ENCODE peak calls at places on chromosomes 2 and 18, in nine cellular contexts. I is SJSA1; L is MV-4-11; H is NCI-H1436; U is lower lobe of right lung; N is sciatic nerve; A is activated naive CD4-positive, alpha-beta T cell treated with anti-CD3 and anti-CD28 coated beads, Interleukin-2, amount 50 U/mL, for 72 hours; Y is DMS153; F is stimulated activated CD4-positive, alpha-beta T cell treated with anti-CD3 and anti-CD28 coated beads, Interleukin-2, amount 100 ng/mL, for 48 hours. S is an unnamed sample.

GRCh38 chr2:97712693-97713295 is 582 bp upstream of the ZAP70 start:
- DNase-seq in I (no peak), L (no peak), H (no peak), U (no peak), N (peak), A (no peak), Y (no peak), F (no peak), S (no peak)

GRCh38 chr2:241659150-241659739 is 21.8 kb downstream of the ATG4B start:
- DNase-seq in I (peak), L (peak), H (peak), U (no peak), N (peak), A (peak), Y (peak), F (peak), S (peak)

GRCh38 chr2:218927876-218928275 is 31.6 kb upstream of the CDK5R2 start:
- DNase-seq in I (no peak), L (no peak), H (no peak), U (no peak), N (no peak), A (no peak), Y (no peak), F (no peak), S (no peak)

GRCh38 chr2:229852565-229852964 is 69.2 kb downstream of the TRIP12 start:
- DNase-seq in I (no peak), L (peak), H (no peak), U (no peak), N (no peak), A (peak), Y (no peak), F (peak), S (no peak)

GRCh38 chr18:13477147-13477683 is 249.1 kb downstream of the FAM210A start:
- DNase-seq in I (no peak), L (no peak), H (no peak), U (no peak), N (peak), A (no peak), Y (no peak), F (no peak), S (no peak)

GRCh38 chr2:66851449-66851872 is 416.5 kb downstream of the MEIS1 start:
- DNase-seq in I (no peak), L (no peak), H (no peak), U (no peak), N (no peak), A (no peak), Y (no peak), F (no peak), S (no peak)

GRCh38 chr2:119809329-119810038 is 49.8 kb downstream of the PTPN4 start:
- DNase-seq in I (no peak), L (no peak), H (no peak), U (no peak), N (no peak), A (no peak), Y (no peak), F (no peak), S (no peak)

GRCh38 chr2:230885467-230886130 is 20.9 kb downstream of the ITM2C start:
- DNase-seq in I (no peak), L (peak), H (no peak), U (no peak), N (no peak), A (no peak), Y (no peak), F (no peak), S (peak)

GRCh38 chr2:111884592-111884964 is 585 bp upstream of the ANAPC1 start:
- DNase-seq in I (no peak), L (no peak), H (no peak), U (no peak), N (no peak), A (no peak), Y (no peak), F (no peak), S (no peak)

GRCh38 chr2:111698089-111698488 is 185.9 kb downstream of the ANAPC1 start:
- DNase-seq in I (no peak), L (no peak), H (no peak), U (no peak), N (no peak), A (no peak), Y (no peak), F (no peak), S (no peak)

GRCh38 chr2:128813352-128814034 is 494.8 kb upstream of the HS6ST1 start:
- DNase-seq in I (no peak), L (no peak), H (no peak), U (no peak), N (no peak), A (no peak), Y (no peak), F (no peak), S (no peak)

GRCh38 chr2:128425731-128426620 is 107.3 kb upstream of the HS6ST1 start:
- DNase-seq in I (peak), L (no peak), H (no peak), U (peak), N (peak), A (no peak), Y (no peak), F (no peak), S (no peak)

GRCh38 chr2:1915746-1916145 is 171.4 kb upstream of the PXDN start:
- DNase-seq in I (peak), L (no peak), H (no peak), U (no peak), N (no peak), A (no peak), Y (no peak), F (no peak), S (no peak)

GRCh38 chr2:221780281-221780688 is 208.2 kb upstream of the EPHA4 start:
- DNase-seq in I (no peak), L (no peak), H (no peak), U (no peak), N (no peak), A (no peak), Y (no peak), F (no peak), S (no peak)

GRCh38 chr2:70861774-70862644 is 26.4 kb upstream of the CD207 start:
- DNase-seq in I (peak), L (peak), H (peak), U (peak), N (peak), A (peak), Y (peak), F (peak), S (peak)

GRCh38 chr2:8682719-8683667 is 1.1 kb downstream of the ID2 start:
- DNase-seq in I (no peak), L (peak), H (no peak), U (peak), N (no peak), A (peak), Y (peak), F (no peak), S (peak)

GRCh38 chr2:200383380-200384110 is 77.1 kb downstream of the SPATS2L start:
- DNase-seq in I (no peak), L (peak), H (peak), U (no peak), N (no peak), A (no peak), Y (peak), F (no peak), S (peak)

GRCh38 chr2:98935111-98935770 is 784 bp downstream of the CRACDL start:
- DNase-seq in I (no peak), L (no peak), H (peak), U (no peak), N (no peak), A (no peak), Y (peak), F (no peak), S (peak)

GRCh38 chr2:204545861-204546773 is 842 bp downstream of the PARD3B start:
- DNase-seq in I (no peak), L (no peak), H (peak), U (peak), N (peak), A (peak), Y (peak), F (no peak), S (peak)

GRCh38 chr2:237012577-237013237 is 73.0 kb upstream of the COPS8 start:
- DNase-seq in I (no peak), L (no peak), H (no peak), U (no peak), N (no peak), A (no peak), Y (no peak), F (no peak), S (peak)

GRCh38 chr18:63975632-63976031 is 5.8 kb downstream of the SERPINB8 start:
- DNase-seq in I (no peak), L (peak), H (no peak), U (no peak), N (no peak), A (no peak), Y (no peak), F (no peak), S (no peak)

GRCh38 chr2:139940701-139941100 is 1160.5 kb upstream of the NXPH2 start:
- DNase-seq in I (no peak), L (no peak), H (no peak), U (no peak), N (no peak), A (no peak), Y (peak), F (no peak), S (no peak)

GRCh38 chr2:120445431-120446143 is 99.7 kb downstream of the INHBB start:
- DNase-seq in I (no peak), L (no peak), H (peak), U (no peak), N (peak), A (no peak), Y (peak), F (no peak), S (no peak)

GRCh38 chr2:189024861-189025618 is 50.9 kb downstream of the COL3A1 start:
- DNase-seq in I (no peak), L (no peak), H (no peak), U (no peak), N (no peak), A (no peak), Y (no peak), F (no peak), S (no peak)

S was measured in NCI-H526.